ENCODE peak calls at places on chromosomes 12 and 14, in eight cellular contexts. One of them, this sample, is unnamed.

GRCh38 chr12:132561784-132562156 is 48.6 kb downstream of the LRCOL1 start:
- DNase-seq in NCI-H2029: no peak
- DNase-seq in head of caudate nucleus: peak
- DNase-seq in stimulated activated CD4-positive, alpha-beta T cell treated with anti-CD3 and anti-CD28 coated beads, Interleukin-15, amount 100 ng/mL, for 1 hour: no peak
- DNase-seq in non-pigmented ciliary epithelial cell: no peak
- DNase-seq in small intestine: no peak
- DNase-seq in CD8-positive, alpha-beta memory T cell: no peak
- DNase-seq in EH: peak
- DNase-seq in this sample: no peak

GRCh38 chr14:50633954-50634353 is 34.2 kb downstream of the SAV1 start:
- DNase-seq in small intestine: no peak
- DNase-seq in non-pigmented ciliary epithelial cell: no peak
- DNase-seq in NCI-H2029: no peak
- DNase-seq in stimulated activated CD4-positive, alpha-beta T cell treated with anti-CD3 and anti-CD28 coated beads, Interleukin-15, amount 100 ng/mL, for 1 hour: no peak
- DNase-seq in EH: no peak
- DNase-seq in CD8-positive, alpha-beta memory T cell: no peak
- DNase-seq in head of caudate nucleus: no peak
- DNase-seq in this sample: no peak

GRCh38 chr12:54684636-54685630 is 36.8 kb upstream of the DCD start:
- DNase-seq in stimulated activated CD4-positive, alpha-beta T cell treated with anti-CD3 and anti-CD28 coated beads, Interleukin-15, amount 100 ng/mL, for 1 hour: no peak
- DNase-seq in non-pigmented ciliary epithelial cell: no peak
- DNase-seq in CD8-positive, alpha-beta memory T cell: no peak
- DNase-seq in EH: no peak
- DNase-seq in NCI-H2029: peak
- DNase-seq in small intestine: no peak
- DNase-seq in head of caudate nucleus: no peak
- DNase-seq in this sample: no peak

GRCh38 chr12:28963554-28963953 is 185.5 kb upstream of the FAR2 start:
- DNase-seq in head of caudate nucleus: no peak
- DNase-seq in CD8-positive, alpha-beta memory T cell: no peak
- DNase-seq in small intestine: no peak
- DNase-seq in NCI-H2029: no peak
- DNase-seq in EH: peak
- DNase-seq in stimulated activated CD4-positive, alpha-beta T cell treated with anti-CD3 and anti-CD28 coated beads, Interleukin-15, amount 100 ng/mL, for 1 hour: no peak
- DNase-seq in non-pigmented ciliary epithelial cell: no peak
- DNase-seq in this sample: no peak

GRCh38 chr12:95756362-95756761 is 34.2 kb downstream of the NTN4 start:
- DNase-seq in small intestine: no peak
- DNase-seq in stimulated activated CD4-positive, alpha-beta T cell treated with anti-CD3 and anti-CD28 coated beads, Interleukin-15, amount 100 ng/mL, for 1 hour: no peak
- DNase-seq in head of caudate nucleus: no peak
- DNase-seq in CD8-positive, alpha-beta memory T cell: no peak
- DNase-seq in NCI-H2029: no peak
- DNase-seq in non-pigmented ciliary epithelial cell: no peak
- DNase-seq in EH: no peak
- DNase-seq in this sample: no peak

GRCh38 chr12:29070309-29070708 is 78.8 kb upstream of the FAR2 start:
- DNase-seq in head of caudate nucleus: no peak
- DNase-seq in CD8-positive, alpha-beta memory T cell: no peak
- DNase-seq in stimulated activated CD4-positive, alpha-beta T cell treated with anti-CD3 and anti-CD28 coated beads, Interleukin-15, amount 100 ng/mL, for 1 hour: no peak
- DNase-seq in EH: no peak
- DNase-seq in small intestine: no peak
- DNase-seq in NCI-H2029: no peak
- DNase-seq in non-pigmented ciliary epithelial cell: no peak
- DNase-seq in this sample: no peak

GRCh38 chr14:86798330-86798729 is 1194.7 kb downstream of the GALC start:
- DNase-seq in head of caudate nucleus: no peak
- DNase-seq in EH: peak
- DNase-seq in stimulated activated CD4-positive, alpha-beta T cell treated with anti-CD3 and anti-CD28 coated beads, Interleukin-15, amount 100 ng/mL, for 1 hour: no peak
- DNase-seq in NCI-H2029: no peak
- DNase-seq in non-pigmented ciliary epithelial cell: no peak
- DNase-seq in small intestine: no peak
- DNase-seq in CD8-positive, alpha-beta memory T cell: no peak
- DNase-seq in this sample: no peak

GRCh38 chr14:55585854-55586253 is 5.8 kb downstream of the KTN1 start:
- DNase-seq in NCI-H2029: no peak
- DNase-seq in small intestine: no peak
- DNase-seq in head of caudate nucleus: no peak
- DNase-seq in EH: peak
- DNase-seq in stimulated activated CD4-positive, alpha-beta T cell treated with anti-CD3 and anti-CD28 coated beads, Interleukin-15, amount 100 ng/mL, for 1 hour: no peak
- DNase-seq in non-pigmented ciliary epithelial cell: no peak
- DNase-seq in CD8-positive, alpha-beta memory T cell: no peak
- DNase-seq in this sample: no peak

GRCh38 chr12:57127101-57127709 is 1.1 kb upstream of the LRP1 start:
- DNase-seq in CD8-positive, alpha-beta memory T cell: peak
- DNase-seq in stimulated activated CD4-positive, alpha-beta T cell treated with anti-CD3 and anti-CD28 coated beads, Interleukin-15, amount 100 ng/mL, for 1 hour: no peak
- DNase-seq in small intestine: peak
- DNase-seq in EH: peak
- DNase-seq in NCI-H2029: peak
- DNase-seq in non-pigmented ciliary epithelial cell: no peak
- DNase-seq in head of caudate nucleus: peak
- DNase-seq in this sample: peak

GRCh38 chr14:72479471-72479931 is 414.4 kb downstream of the DPF3 start:
- DNase-seq in head of caudate nucleus: no peak
- DNase-seq in non-pigmented ciliary epithelial cell: no peak
- DNase-seq in small intestine: no peak
- DNase-seq in stimulated activated CD4-positive, alpha-beta T cell treated with anti-CD3 and anti-CD28 coated beads, Interleukin-15, amount 100 ng/mL, for 1 hour: no peak
- DNase-seq in CD8-positive, alpha-beta memory T cell: no peak
- DNase-seq in EH: peak
- DNase-seq in NCI-H2029: no peak
- DNase-seq in this sample: no peak

GRCh38 chr14:34099630-34100029 is 148.8 kb upstream of the EGLN3 start:
- DNase-seq in small intestine: peak
- DNase-seq in CD8-positive, alpha-beta memory T cell: no peak
- DNase-seq in head of caudate nucleus: no peak
- DNase-seq in stimulated activated CD4-positive, alpha-beta T cell treated with anti-CD3 and anti-CD28 coated beads, Interleukin-15, amount 100 ng/mL, for 1 hour: no peak
- DNase-seq in NCI-H2029: no peak
- DNase-seq in non-pigmented ciliary epithelial cell: no peak
- DNase-seq in EH: no peak
- DNase-seq in this sample: no peak

GRCh38 chr14:71668186-71668912 is 263.9 kb upstream of the RGS6 start:
- DNase-seq in non-pigmented ciliary epithelial cell: no peak
- DNase-seq in small intestine: no peak
- DNase-seq in NCI-H2029: no peak
- DNase-seq in CD8-positive, alpha-beta memory T cell: no peak
- DNase-seq in EH: peak
- DNase-seq in head of caudate nucleus: no peak
- DNase-seq in stimulated activated CD4-positive, alpha-beta T cell treated with anti-CD3 and anti-CD28 coated beads, Interleukin-15, amount 100 ng/mL, for 1 hour: no peak
- DNase-seq in this sample: no peak

GRCh38 chr12:131379758-131380157 is 331.1 kb upstream of the SFSWAP start:
- DNase-seq in CD8-positive, alpha-beta memory T cell: no peak
- DNase-seq in NCI-H2029: no peak
- DNase-seq in small intestine: no peak
- DNase-seq in non-pigmented ciliary epithelial cell: no peak
- DNase-seq in stimulated activated CD4-positive, alpha-beta T cell treated with anti-CD3 and anti-CD28 coated beads, Interleukin-15, amount 100 ng/mL, for 1 hour: no peak
- DNase-seq in head of caudate nucleus: no peak
- DNase-seq in EH: no peak
- DNase-seq in this sample: no peak

GRCh38 chr12:69701821-69702220 is 2.7 kb upstream of the BEST3 start:
- DNase-seq in EH: no peak
- DNase-seq in CD8-positive, alpha-beta memory T cell: no peak
- DNase-seq in stimulated activated CD4-positive, alpha-beta T cell treated with anti-CD3 and anti-CD28 coated beads, Interleukin-15, amount 100 ng/mL, for 1 hour: no peak
- DNase-seq in small intestine: no peak
- DNase-seq in non-pigmented ciliary epithelial cell: no peak
- DNase-seq in head of caudate nucleus: peak
- DNase-seq in NCI-H2029: peak
- DNase-seq in this sample: no peak